ENCODE peak calls at places on chromosomes 2 and 18, in nine cellular contexts. N is prostate gland; R is NCI-H1092; U is neuronal stem cell; S is DMS79; K is H54; V is stimulated activated naive CD4-positive, alpha-beta T cell treated with Interleukin-2 at 50 U/mL for 16 hours; B is frontal cortex; P is GM19239. J is an unnamed sample.

GRCh38 chr2:119697290-119698013 is 18.5 kb downstream of the TMEM177 start:
- DNase-seq in N (no peak), R (no peak), U (no peak), S (no peak), K (no peak), V (no peak), B (no peak), P (no peak), J (no peak)

GRCh38 chr2:20172273-20173052 is 52.5 kb downstream of the SDC1 start:
- DNase-seq in N (peak), R (no peak), U (no peak), S (peak), K (no peak), V (no peak), B (no peak), P (no peak), J (no peak)

GRCh38 chr2:238597638-238598528 is 171.2 kb downstream of the ASB1 start:
- DNase-seq in N (no peak), R (no peak), U (no peak), S (no peak), K (no peak), V (no peak), B (no peak), P (no peak), J (no peak)

GRCh38 chr2:173750332-173750731 is 214.8 kb downstream of the SP3 start:
- DNase-seq in N (no peak), R (no peak), U (peak), S (no peak), K (no peak), V (no peak), B (no peak), P (no peak), J (no peak)

GRCh38 chr18:48814490-48815181 is 136.1 kb downstream of the SMAD7 start:
- DNase-seq in N (no peak), R (no peak), U (no peak), S (no peak), K (no peak), V (no peak), B (no peak), P (no peak), J (no peak)

GRCh38 chr2:212013656-212014055 is 524.9 kb downstream of the ERBB4 start:
- DNase-seq in N (no peak), R (no peak), U (no peak), S (no peak), K (no peak), V (no peak), B (no peak), P (no peak), J (no peak)

GRCh38 chr2:5479265-5479928 is 212.8 kb upstream of the SOX11 start:
- DNase-seq in N (no peak), R (no peak), U (peak), S (no peak), K (no peak), V (no peak), B (no peak), P (no peak), J (no peak)

GRCh38 chr2:85769987-85770362 is 16.2 kb downstream of the ATOH8 start:
- DNase-seq in N (no peak), R (no peak), U (no peak), S (no peak), K (no peak), V (no peak), B (no peak), P (no peak), J (no peak)

GRCh38 chr2:188853307-188853706 is 120.9 kb upstream of the COL3A1 start:
- DNase-seq in N (no peak), R (no peak), U (no peak), S (no peak), K (no peak), V (no peak), B (no peak), P (no peak), J (no peak)

GRCh38 chr18:28522250-28522649 is 345.3 kb upstream of the CDH2 start:
- DNase-seq in N (no peak), R (no peak), U (peak), S (no peak), K (no peak), V (no peak), B (no peak), P (no peak), J (no peak)

GRCh38 chr2:207513577-207514257 is 16.0 kb upstream of the CREB1 start:
- DNase-seq in N (no peak), R (no peak), U (no peak), S (no peak), K (peak), V (no peak), B (no peak), P (no peak), J (no peak)

GRCh38 chr2:185375731-185376130 is 362.9 kb upstream of the FSIP2 start:
- DNase-seq in N (no peak), R (no peak), U (no peak), S (no peak), K (no peak), V (no peak), B (no peak), P (no peak), J (no peak)

GRCh38 chr2:222514901-222515300 is 90.6 kb downstream of the SGPP2 start:
- DNase-seq in N (no peak), R (no peak), U (no peak), S (no peak), K (no peak), V (no peak), B (no peak), P (no peak), J (no peak)

GRCh38 chr2:110220193-110220564 is 7.8 kb upstream of the MTLN start:
- DNase-seq in N (no peak), R (no peak), U (no peak), S (no peak), K (no peak), V (no peak), B (no peak), P (no peak), J (no peak)

GRCh38 chr2:143574069-143574468 is 444.9 kb downstream of the ARHGAP15 start:
- DNase-seq in N (no peak), R (no peak), U (no peak), S (no peak), K (no peak), V (no peak), B (no peak), P (no peak), J (no peak)

GRCh38 chr2:204973546-204974071 is 428.3 kb downstream of the PARD3B start:
- DNase-seq in N (no peak), R (no peak), U (no peak), S (no peak), K (no peak), V (no peak), B (no peak), P (no peak), J (no peak)

GRCh38 chr2:66596229-66596628 is 161.3 kb downstream of the MEIS1 start:
- DNase-seq in N (no peak), R (no peak), U (no peak), S (no peak), K (no peak), V (no peak), B (no peak), P (no peak), J (no peak)

GRCh38 chr2:69554981-69555380 is 88.6 kb downstream of the AAK1 start:
- DNase-seq in N (peak), R (no peak), U (no peak), S (no peak), K (no peak), V (no peak), B (no peak), P (peak), J (no peak)

GRCh38 chr2:218476676-218477075 is 57.8 kb downstream of the VIL1 start:
- DNase-seq in N (no peak), R (no peak), U (no peak), S (no peak), K (no peak), V (no peak), B (no peak), P (no peak), J (no peak)

GRCh38 chr18:48725596-48725995 is 186.8 kb downstream of the CTIF start:
- DNase-seq in N (no peak), R (no peak), U (no peak), S (no peak), K (no peak), V (no peak), B (no peak), P (no peak), J (no peak)